ENCODE peak calls at places on chromosomes 1 and 21, in six cellular contexts. One of them, this sample, is unnamed.

GRCh38 chr1:30525980-30526651 is 197.3 kb downstream of the MATN1 start:
- DNase-seq in GM12878: no peak
- DNase-seq in GM12891: no peak
- DNase-seq in H1: peak; percentile 33
- DNase-seq in K562: no peak
- DNase-seq in HepG2: peak; percentile 7
- DNase-seq in this sample: no peak

GRCh38 chr21:14533555-14534400 is 12.3 kb downstream of the SAMSN1 start:
- DNase-seq in GM12878: peak; percentile 56
- DNase-seq in K562: no peak
- DNase-seq in H1: no peak
- DNase-seq in HepG2: no peak
- DNase-seq in GM12891: no peak
- DNase-seq in this sample: no peak

GRCh38 chr1:2528966-2529750 is 905 bp downstream of the HES5 start:
- DNase-seq in GM12878: no peak
- DNase-seq in GM12891: no peak
- DNase-seq in H1: peak; percentile 77
- DNase-seq in K562: peak; percentile 72
- DNase-seq in HepG2: no peak
- DNase-seq in this sample: no peak

GRCh38 chr1:210272666-210273065 is 40.1 kb downstream of the SERTAD4 start:
- DNase-seq in GM12891: no peak
- DNase-seq in GM12878: no peak
- DNase-seq in HepG2: no peak
- DNase-seq in H1: peak; percentile 61
- DNase-seq in K562: no peak
- DNase-seq in this sample: no peak

GRCh38 chr1:117710710-117711109 is 104.9 kb downstream of the TENT5C start:
- DNase-seq in HepG2: no peak
- DNase-seq in GM12891: no peak
- DNase-seq in K562: no peak
- DNase-seq in GM12878: no peak
- DNase-seq in H1: peak; percentile 54
- DNase-seq in this sample: no peak

GRCh38 chr21:34857122-34857713 is 188.4 kb downstream of the CLIC6 start:
- DNase-seq in GM12878: no peak
- DNase-seq in GM12891: no peak
- DNase-seq in H1: no peak
- DNase-seq in HepG2: no peak
- DNase-seq in K562: no peak
- DNase-seq in this sample: no peak

GRCh38 chr1:50416553-50417453 is 6.4 kb downstream of the DMRTA2 start:
- DNase-seq in GM12891: no peak
- DNase-seq in GM12878: no peak
- DNase-seq in H1: peak; percentile 81
- DNase-seq in HepG2: no peak
- DNase-seq in K562: peak; percentile 12
- DNase-seq in this sample: no peak

GRCh38 chr1:54558434-54559030 is 10.5 kb downstream of the ACOT11 start:
- DNase-seq in H1: no peak
- DNase-seq in K562: no peak
- DNase-seq in HepG2: no peak
- DNase-seq in GM12878: no peak
- DNase-seq in GM12891: no peak
- DNase-seq in this sample: no peak

GRCh38 chr1:88973520-88974137 is 18.8 kb downstream of the KYAT3 start:
- DNase-seq in K562: no peak
- DNase-seq in GM12878: no peak
- DNase-seq in HepG2: peak; percentile 38
- DNase-seq in GM12891: no peak
- DNase-seq in H1: no peak
- DNase-seq in this sample: no peak

GRCh38 chr1:96587222-96587621 is 134.4 kb upstream of the PTBP2 start:
- DNase-seq in GM12878: no peak
- DNase-seq in HepG2: no peak
- DNase-seq in GM12891: no peak
- DNase-seq in H1: no peak
- DNase-seq in K562: no peak
- DNase-seq in this sample: no peak

GRCh38 chr1:151282883-151283725 is 1.0 kb downstream of the ZNF687 start:
- DNase-seq in GM12891: no peak
- DNase-seq in GM12878: no peak
- DNase-seq in H1: peak; percentile 64
- DNase-seq in K562: peak; percentile 46
- DNase-seq in HepG2: peak; percentile 31
- DNase-seq in this sample: no peak

GRCh38 chr21:29920938-29921337 is 18.9 kb downstream of the GRIK1 start:
- DNase-seq in GM12878: no peak
- DNase-seq in K562: no peak
- DNase-seq in GM12891: no peak
- DNase-seq in H1: no peak
- DNase-seq in HepG2: no peak
- DNase-seq in this sample: no peak

GRCh38 chr1:66503841-66504470 is 30.0 kb upstream of the SGIP1 start:
- DNase-seq in K562: peak; percentile 36
- DNase-seq in GM12878: no peak
- DNase-seq in HepG2: peak; percentile 30
- DNase-seq in GM12891: no peak
- DNase-seq in H1: peak; percentile 68
- DNase-seq in this sample: no peak

GRCh38 chr1:207085887-207086286 is 2.8 kb upstream of the C4BPB start:
- DNase-seq in GM12891: no peak
- DNase-seq in H1: no peak
- DNase-seq in HepG2: no peak
- DNase-seq in GM12878: no peak
- DNase-seq in K562: no peak
- DNase-seq in this sample: no peak

GRCh38 chr1:225460737-225461532 is 33.1 kb upstream of the LBR start:
- DNase-seq in K562: no peak
- DNase-seq in H1: no peak
- DNase-seq in HepG2: no peak
- DNase-seq in GM12878: no peak
- DNase-seq in GM12891: no peak
- DNase-seq in this sample: no peak

GRCh38 chr1:16117369-16117768 is 38.5 kb downstream of the EPHA2 start:
- DNase-seq in GM12891: no peak
- DNase-seq in HepG2: no peak
- DNase-seq in GM12878: no peak
- DNase-seq in H1: no peak
- DNase-seq in K562: no peak
- DNase-seq in this sample: no peak

GRCh38 chr1:11245904-11246726 is 16.2 kb downstream of the MTOR start:
- DNase-seq in K562: no peak
- DNase-seq in HepG2: no peak
- DNase-seq in H1: no peak
- DNase-seq in GM12878: no peak
- DNase-seq in GM12891: no peak
- DNase-seq in this sample: no peak

GRCh38 chr1:17392199-17392740 is 20.3 kb downstream of the PADI6 start:
- DNase-seq in GM12891: no peak
- DNase-seq in K562: no peak
- DNase-seq in HepG2: no peak
- DNase-seq in GM12878: no peak
- DNase-seq in H1: no peak
- DNase-seq in this sample: no peak

GRCh38 chr1:119662034-119662437 is 14.0 kb upstream of the ZNF697 start:
- DNase-seq in K562: no peak
- DNase-seq in GM12878: peak; percentile 52
- DNase-seq in H1: no peak
- DNase-seq in HepG2: no peak
- DNase-seq in GM12891: no peak
- DNase-seq in this sample: peak; percentile 16

GRCh38 chr21:38914531-38915385 is 109.0 kb downstream of the ETS2 start:
- DNase-seq in HepG2: peak; percentile 25
- DNase-seq in H1: peak; percentile 51
- DNase-seq in GM12878: no peak
- DNase-seq in K562: no peak
- DNase-seq in GM12891: no peak
- DNase-seq in this sample: no peak

GRCh38 chr1:213231795-213232231 is 180.8 kb downstream of the RPS6KC1 start:
- DNase-seq in K562: no peak
- DNase-seq in H1: peak; percentile 71
- DNase-seq in HepG2: no peak
- DNase-seq in GM12878: no peak
- DNase-seq in GM12891: no peak
- DNase-seq in this sample: no peak

GRCh38 chr21:41684381-41685245 is 82.2 kb downstream of the RIPK4 start:
- DNase-seq in H1: no peak
- DNase-seq in GM12891: no peak
- DNase-seq in GM12878: no peak
- DNase-seq in HepG2: peak; percentile 24
- DNase-seq in K562: no peak
- DNase-seq in this sample: no peak

GRCh38 chr1:116817582-116818064 is 63.4 kb downstream of the CD2 start:
- DNase-seq in GM12878: no peak
- DNase-seq in H1: peak; percentile 68
- DNase-seq in HepG2: peak; percentile 76
- DNase-seq in K562: peak; percentile 86
- DNase-seq in GM12891: peak; percentile 30
- DNase-seq in this sample: peak; percentile 37

GRCh38 chr1:53572061-53572801 is 113.0 kb downstream of the DMRTB1 start:
- DNase-seq in H1: no peak
- DNase-seq in HepG2: no peak
- DNase-seq in GM12891: no peak
- DNase-seq in K562: no peak
- DNase-seq in GM12878: no peak
- DNase-seq in this sample: no peak

GRCh38 chr1:167103236-167103894 is 9.5 kb downstream of the STYXL2 start:
- DNase-seq in H1: no peak
- DNase-seq in GM12878: no peak
- DNase-seq in HepG2: no peak
- DNase-seq in GM12891: no peak
- DNase-seq in K562: no peak
- DNase-seq in this sample: no peak

GRCh38 chr1:25771246-25772114 is 28.5 kb upstream of the SELENON start:
- DNase-seq in H1: no peak
- DNase-seq in K562: no peak
- DNase-seq in GM12878: no peak
- DNase-seq in HepG2: peak; percentile 74
- DNase-seq in GM12891: peak; percentile 60
- DNase-seq in this sample: no peak

GRCh38 chr1:200738348-200738732 is 353 bp upstream of the CAMSAP2 start:
- DNase-seq in GM12891: no peak
- DNase-seq in GM12878: no peak
- DNase-seq in K562: no peak
- DNase-seq in HepG2: no peak
- DNase-seq in H1: no peak
- DNase-seq in this sample: no peak
- TF ChIP-seq POLR2AphosphoS5 in GM12891: no peak
- TF ChIP-seq POLR2AphosphoS5 in GM12878: no peak
- TF ChIP-seq POLR2AphosphoS5 in K562: no peak
- TF ChIP-seq POLR2AphosphoS5 in HepG2: no peak
- TF ChIP-seq POLR2AphosphoS5 in H1: no peak
- TF ChIP-seq POLR2AphosphoS5 in this sample: no peak

GRCh38 chr1:178684542-178685000 is 40.5 kb upstream of the RALGPS2 start:
- DNase-seq in GM12891: no peak
- DNase-seq in GM12878: no peak
- DNase-seq in H1: no peak
- DNase-seq in HepG2: peak; percentile 52
- DNase-seq in K562: no peak
- DNase-seq in this sample: no peak
- TF ChIP-seq TAF1 in GM12891: no peak
- TF ChIP-seq TAF1 in GM12878: no peak
- TF ChIP-seq TAF1 in H1: no peak
- TF ChIP-seq TAF1 in HepG2: no peak
- TF ChIP-seq TAF1 in K562: no peak
- TF ChIP-seq TAF1 in this sample: no peak

DNA sequence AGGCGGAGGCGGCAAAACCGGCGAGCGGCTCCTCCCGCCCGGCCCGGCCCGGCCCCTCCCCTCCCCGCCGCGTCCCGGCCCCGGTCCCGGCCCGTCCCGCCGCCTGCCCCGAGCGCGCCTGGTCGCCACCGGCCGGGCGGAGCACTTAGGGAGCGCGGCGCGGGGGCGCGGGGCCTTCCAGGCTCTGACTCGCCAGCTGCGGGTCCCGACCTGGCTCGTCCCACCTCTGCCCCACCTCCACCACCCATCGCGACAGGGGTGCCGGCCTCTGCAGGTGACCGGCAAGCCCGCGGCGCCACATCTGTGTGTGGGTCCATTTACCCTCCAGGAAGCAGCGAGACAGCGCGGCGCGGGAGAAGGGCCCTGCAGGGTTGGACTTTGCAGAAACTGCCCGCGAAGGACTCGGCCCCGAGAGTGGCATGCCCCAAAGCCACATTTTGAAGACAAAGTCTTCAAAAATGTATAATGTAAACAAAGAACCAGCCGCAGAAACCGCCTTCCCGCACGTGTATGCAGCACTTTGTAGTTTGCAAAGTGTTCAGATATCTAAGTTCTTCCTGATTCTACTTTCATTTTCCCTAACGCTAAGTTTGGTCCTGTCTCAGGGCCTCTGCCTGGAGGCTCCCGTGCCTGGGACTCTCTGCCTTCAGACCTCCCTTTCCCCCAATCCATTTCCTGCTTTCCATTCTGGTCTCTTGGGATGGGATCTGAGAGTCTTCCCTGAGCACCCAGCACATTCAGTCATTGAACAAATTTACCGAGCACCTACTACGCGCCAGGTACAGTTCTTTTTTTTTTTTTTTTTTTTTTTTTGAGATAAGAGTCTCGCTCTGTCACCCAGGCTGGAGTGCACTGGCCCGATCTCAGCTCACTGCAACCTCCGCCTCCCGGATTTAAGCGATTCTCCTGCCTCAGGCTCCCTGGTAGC is at the start of gene TMCO4:
- DNase-seq in GM12878: no peak
- DNase-seq in HepG2: peak; percentile 25
- DNase-seq in GM12891: peak; percentile 45
- DNase-seq in H1: no peak
- DNase-seq in K562: peak; percentile 45
- DNase-seq in this sample: peak; percentile 70
- TF ChIP-seq POLR2A in GM12878: no peak
- TF ChIP-seq POLR2A in HepG2: no peak
- TF ChIP-seq POLR2A in GM12891: no peak
- TF ChIP-seq POLR2A in H1: no peak
- TF ChIP-seq POLR2A in K562: no peak
- TF ChIP-seq POLR2A in this sample: no peak

DNA sequence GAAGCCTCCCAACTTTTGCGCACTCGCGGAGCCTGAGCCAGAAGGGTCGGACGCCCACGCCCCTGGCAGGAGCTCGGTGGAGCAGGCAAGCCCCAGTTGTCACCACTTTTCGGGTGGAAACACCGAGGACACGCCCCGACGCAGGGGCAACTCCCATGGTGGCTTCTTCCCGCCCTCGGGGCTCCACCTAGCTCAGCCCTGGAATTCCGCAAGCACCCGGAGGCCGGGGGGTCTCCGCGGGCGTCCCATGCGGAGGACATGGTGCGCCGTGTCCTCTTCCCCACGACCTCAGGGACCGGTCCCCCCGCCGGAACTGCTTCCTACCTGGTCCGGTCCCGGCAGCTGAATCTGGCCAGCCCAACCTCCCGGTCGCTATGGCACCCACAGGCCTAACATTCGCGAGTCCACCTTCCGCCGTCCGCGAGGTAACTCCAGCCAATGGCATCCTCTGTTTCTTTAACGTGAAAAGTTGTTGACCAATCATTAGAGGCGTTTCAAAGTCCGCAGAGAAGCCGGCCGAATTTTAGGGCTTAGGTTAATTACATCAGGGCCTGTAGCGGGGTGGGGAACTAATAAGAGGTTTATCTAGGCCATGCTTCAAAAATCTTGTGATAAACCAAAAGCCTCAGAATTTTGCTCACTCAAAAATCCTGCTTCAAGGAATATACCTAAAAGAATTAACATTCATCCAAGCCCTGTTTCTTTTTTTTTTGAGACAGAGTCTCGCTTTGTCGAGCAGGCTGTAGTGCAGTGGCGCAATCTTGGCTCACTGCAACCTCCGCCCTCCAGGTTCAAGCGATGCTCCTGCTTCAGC is at the start of gene STPG1:
- DNase-seq in H1: peak; percentile 89
- DNase-seq in K562: peak; percentile 99
- DNase-seq in HepG2: peak; percentile 88
- DNase-seq in GM12891: peak; percentile 81
- DNase-seq in GM12878: peak; percentile 72
- DNase-seq in this sample: peak; percentile 82
- TF ChIP-seq POLR2AphosphoS5 in H1: peak; percentile 41
- TF ChIP-seq POLR2AphosphoS5 in K562: peak; percentile 36
- TF ChIP-seq POLR2AphosphoS5 in HepG2: peak; percentile 56
- TF ChIP-seq POLR2AphosphoS5 in GM12891: no peak
- TF ChIP-seq POLR2AphosphoS5 in GM12878: no peak
- TF ChIP-seq POLR2AphosphoS5 in this sample: no peak

This sample was measured in GM12892.